ENCODE peak calls at places on chromosomes 2 and 18, in ten cellular contexts. D is skeletal muscle cell; T is brain pericyte; B is stimulated activated CD4-positive, alpha-beta T cell treated with anti-CD3 and anti-CD28 coated beads, Interleukin-2, amount 100 ng/mL, for 48 hours; V is activated CD8-positive, alpha-beta memory T cell treated with anti-CD3 and anti-CD28 coated beads, Interleukin-2, amount 50 U/mL, for 48 hours; I is RKO; U is stimulated activated CD8-positive, alpha-beta memory T cell treated with anti-CD3 and anti-CD28 coated beads, Interleukin-7, amount 100 ng/mL, for 1 hour; N is Karpas-422; H is activated T-cell treated with anti-CD3 and anti-CD28 coated beads for 1 hour; W is germinal center. O is an unnamed sample.

GRCh38 chr2:129812071-129812470 is 167.4 kb upstream of the RAB6C start:
- DNase-seq in D (no peak), T (no peak), B (no peak), V (no peak), I (no peak), U (no peak), N (peak; percentile 86), H (no peak), W (no peak), O (no peak)

GRCh38 chr2:127098711-127099110 is 8.2 kb downstream of the BIN1 start:
- DNase-seq in D (no peak), T (no peak), B (no peak), V (no peak), I (no peak), U (no peak), N (no peak), H (no peak), W (no peak), O (no peak)

GRCh38 chr2:189685540-189686229 is 11.2 kb downstream of the ANKAR start:
- DNase-seq in D (peak; percentile 32), T (no peak), B (no peak), V (no peak), I (no peak), U (no peak), N (no peak), H (no peak), W (no peak), O (peak; percentile 47)

GRCh38 chr2:240989451-240990265 is 8.8 kb upstream of the SNED1 start:
- DNase-seq in D (no peak), T (no peak), B (no peak), V (no peak), I (peak; percentile 72), U (no peak), N (peak; percentile 80), H (no peak), W (no peak), O (peak; percentile 61)

GRCh38 chr2:190511104-190511503 is 23.4 kb downstream of the NEMP2 start:
- DNase-seq in D (no peak), T (no peak), B (no peak), V (no peak), I (no peak), U (no peak), N (peak; percentile 64), H (no peak), W (no peak), O (peak; percentile 72)

GRCh38 chr2:120531863-120532600 is 186.1 kb downstream of the INHBB start:
- DNase-seq in D (peak; percentile 76), T (peak; percentile 41), B (no peak), V (no peak), I (no peak), U (no peak), N (no peak), H (no peak), W (no peak), O (no peak)

GRCh38 chr2:232843860-232844259 is 26.2 kb upstream of the SNORC start:
- DNase-seq in D (no peak), T (no peak), B (no peak), V (no peak), I (no peak), U (no peak), N (no peak), H (no peak), W (no peak), O (peak; percentile 14)

GRCh38 chr2:38075436-38076249 is at the start of gene CYP1B1:
- DNase-seq in D (no peak), T (no peak), B (no peak), V (no peak), I (no peak), U (no peak), N (no peak), H (no peak), W (no peak), O (no peak)

GRCh38 chr2:227464356-227464755 is 7.6 kb upstream of the AGFG1 start:
- DNase-seq in D (no peak), T (no peak), B (no peak), V (no peak), I (no peak), U (no peak), N (no peak), H (no peak), W (no peak), O (no peak)

GRCh38 chr2:112685167-112685884 is 35.5 kb upstream of the NT5DC4 start:
- DNase-seq in D (no peak), T (no peak), B (no peak), V (no peak), I (peak; percentile 45), U (no peak), N (no peak), H (no peak), W (no peak), O (no peak)

GRCh38 chr2:237475704-237476107 is 11.3 kb upstream of the MLPH start:
- DNase-seq in D (no peak), T (no peak), B (peak; percentile 48), V (peak; percentile 74), I (peak; percentile 86), U (no peak), N (no peak), H (no peak), W (no peak), O (no peak)

GRCh38 chr2:88199912-88200682 is 30.0 kb downstream of the THNSL2 start:
- DNase-seq in D (no peak), T (no peak), B (no peak), V (peak; percentile 63), I (no peak), U (peak; percentile 14), N (no peak), H (no peak), W (no peak), O (peak; percentile 31)

GRCh38 chr18:70337139-70337972 is 48.5 kb downstream of the SOCS6 start:
- DNase-seq in D (peak; percentile 66), T (peak; percentile 21), B (no peak), V (no peak), I (peak; percentile 84), U (no peak), N (no peak), H (no peak), W (no peak), O (peak; percentile 43)

GRCh38 chr2:218328294-218328693 is 28.4 kb upstream of the CATIP start:
- DNase-seq in D (no peak), T (no peak), B (no peak), V (no peak), I (no peak), U (no peak), N (no peak), H (no peak), W (no peak), O (no peak)

GRCh38 chr18:13415736-13416135 is 197.2 kb downstream of the LDLRAD4 start:
- DNase-seq in D (no peak), T (no peak), B (no peak), V (no peak), I (no peak), U (no peak), N (no peak), H (no peak), W (no peak), O (no peak)

GRCh38 chr2:54741250-54741649 is 17.8 kb downstream of the EML6 start:
- DNase-seq in D (no peak), T (no peak), B (no peak), V (no peak), I (no peak), U (no peak), N (no peak), H (no peak), W (no peak), O (no peak)

GRCh38 chr2:166384774-166385173 is 9.0 kb upstream of the SCN9A start:
- DNase-seq in D (no peak), T (no peak), B (no peak), V (no peak), I (peak; percentile 43), U (no peak), N (peak; percentile 81), H (no peak), W (no peak), O (peak; percentile 46)

GRCh38 chr18:67318651-67319050 is 197.9 kb downstream of the DSEL start:
- DNase-seq in D (peak; percentile 16), T (no peak), B (no peak), V (no peak), I (no peak), U (no peak), N (no peak), H (no peak), W (no peak), O (no peak)

O was measured in SK-MEL-5.